ENCODE peak calls at places on chromosomes 3 and 15, in ten cellular contexts. U is IMR-90, S is HepG2, J is heart left ventricle, H is breast epithelium, Y is A549, E is tibial nerve, Q is esophagus squamous epithelium, A is HCT116, R is vagina. X is an unnamed sample.

GRCh38 chr3:46440531-46441294 is 24.0 kb downstream of the LTF start:
- DNase-seq in U (no peak), S (no peak), J (no peak), H (no peak), Y (no peak), E (no peak), Q (no peak), A (no peak), R (no peak), X (no peak)

GRCh38 chr15:70475921-70476320 is 287.4 kb downstream of the UACA start:
- DNase-seq in U (no peak), S (no peak), J (no peak), H (no peak), Y (no peak), E (no peak), Q (no peak), A (no peak), R (no peak), X (no peak)

GRCh38 chr15:57861039-57861638 is 154.6 kb downstream of the POLR2M start:
- DNase-seq in U (peak), S (peak), J (peak), H (no peak), Y (peak), E (no peak), Q (no peak), A (peak), R (no peak), X (no peak)

GRCh38 chr15:43762824-43763223 is 13.9 kb downstream of the ELL3 start:
- DNase-seq in U (peak), S (no peak), J (no peak), H (no peak), Y (no peak), E (no peak), Q (no peak), A (no peak), R (no peak), X (no peak)

GRCh38 chr15:66864086-66864830 is 162.2 kb downstream of the SMAD6 start:
- DNase-seq in U (no peak), S (no peak), J (peak), H (no peak), Y (no peak), E (no peak), Q (no peak), A (no peak), R (peak), X (no peak)

GRCh38 chr3:157089455-157090221 is 70.3 kb downstream of the CCNL1 start:
- DNase-seq in U (peak), S (no peak), J (peak), H (peak), Y (no peak), E (no peak), Q (no peak), A (no peak), R (no peak), X (no peak)

GRCh38 chr3:181838940-181839914 is 127.5 kb downstream of the SOX2 start:
- DNase-seq in U (no peak), S (no peak), J (no peak), H (no peak), Y (no peak), E (no peak), Q (no peak), A (no peak), R (no peak), X (no peak)

GRCh38 chr3:16013563-16013962 is 160.9 kb upstream of the GALNT15 start:
- DNase-seq in U (peak), S (no peak), J (no peak), H (no peak), Y (no peak), E (no peak), Q (no peak), A (no peak), R (no peak), X (no peak)

GRCh38 chr3:182909318-182910040 is 70.9 kb downstream of the DCUN1D1 start:
- DNase-seq in U (no peak), S (no peak), J (no peak), H (no peak), Y (peak), E (no peak), Q (no peak), A (no peak), R (no peak), X (no peak)

GRCh38 chr3:53254810-53255359 is 937 bp downstream of the TKT start:
- DNase-seq in U (peak), S (no peak), J (peak), H (peak), Y (no peak), E (peak), Q (no peak), A (no peak), R (no peak), X (peak)

GRCh38 chr3:142022381-142022780 is 127.0 kb downstream of the TFDP2 start:
- DNase-seq in U (no peak), S (no peak), J (no peak), H (no peak), Y (no peak), E (no peak), Q (no peak), A (no peak), R (no peak), X (no peak)

GRCh38 chr3:114418724-114419543 is 125.1 kb downstream of the TIGIT start:
- DNase-seq in U (peak), S (peak), J (no peak), H (no peak), Y (peak), E (no peak), Q (no peak), A (peak), R (no peak), X (peak)

GRCh38 chr3:142680710-142681109 is 43.1 kb upstream of the TRPC1 start:
- DNase-seq in U (no peak), S (no peak), J (no peak), H (no peak), Y (peak), E (no peak), Q (no peak), A (no peak), R (no peak), X (no peak)

GRCh38 chr3:126135056-126135397 is 45.4 kb downstream of the ALDH1L1 start:
- DNase-seq in U (no peak), S (no peak), J (peak), H (no peak), Y (no peak), E (no peak), Q (no peak), A (no peak), R (no peak), X (no peak)

GRCh38 chr15:62770752-62771151 is 271.8 kb upstream of the TPM1 start:
- DNase-seq in U (peak), S (no peak), J (no peak), H (no peak), Y (no peak), E (no peak), Q (no peak), A (peak), R (no peak), X (peak)

GRCh38 chr3:115792206-115792955 is 169.1 kb downstream of the GAP43 start:
- DNase-seq in U (peak), S (peak), J (no peak), H (no peak), Y (no peak), E (no peak), Q (no peak), A (no peak), R (no peak), X (no peak)

GRCh38 chr3:129228891-129229585 is 20.4 kb upstream of the COPG1 start:
- DNase-seq in U (peak), S (peak), J (peak), H (no peak), Y (no peak), E (no peak), Q (no peak), A (no peak), R (no peak), X (peak)

GRCh38 chr3:146086211-146086610 is 74.8 kb downstream of the PLOD2 start:
- DNase-seq in U (peak), S (no peak), J (no peak), H (no peak), Y (no peak), E (no peak), Q (no peak), A (no peak), R (no peak), X (no peak)

GRCh38 chr3:184459355-184459754 is 79.5 kb downstream of the CHRD start:
- DNase-seq in U (peak), S (no peak), J (no peak), H (no peak), Y (no peak), E (no peak), Q (no peak), A (peak), R (no peak), X (peak)

GRCh38 chr3:59245879-59246501 is 196.2 kb upstream of the CFAP20DC start:
- DNase-seq in U (peak), S (no peak), J (no peak), H (no peak), Y (no peak), E (no peak), Q (no peak), A (no peak), R (no peak), X (peak)

GRCh38 chr3:64408770-64409169 is 183.5 kb upstream of the PRICKLE2 start:
- DNase-seq in U (peak), S (no peak), J (no peak), H (no peak), Y (no peak), E (no peak), Q (no peak), A (no peak), R (no peak), X (no peak)

GRCh38 chr3:10694194-10694593 is 121.8 kb upstream of the SLC6A11 start:
- DNase-seq in U (no peak), S (no peak), J (no peak), H (no peak), Y (no peak), E (no peak), Q (no peak), A (no peak), R (no peak), X (no peak)

GRCh38 chr3:197499427-197499826 is 56.3 kb downstream of the BDH1 start:
- DNase-seq in U (peak), S (peak), J (no peak), H (no peak), Y (peak), E (no peak), Q (no peak), A (peak), R (no peak), X (peak)

GRCh38 chr3:152683521-152683999 is 151.4 kb upstream of the P2RY1 start:
- DNase-seq in U (no peak), S (no peak), J (no peak), H (no peak), Y (no peak), E (no peak), Q (no peak), A (no peak), R (no peak), X (no peak)

GRCh38 chr3:56813656-56813965 is 11.9 kb upstream of the ARHGEF3 start:
- DNase-seq in U (no peak), S (no peak), J (no peak), H (no peak), Y (no peak), E (no peak), Q (no peak), A (no peak), R (no peak), X (no peak)

GRCh38 chr3:71680588-71680987 is 44.6 kb downstream of the EIF4E3 start:
- DNase-seq in U (peak), S (no peak), J (no peak), H (no peak), Y (no peak), E (no peak), Q (no peak), A (no peak), R (no peak), X (peak)

GRCh38 chr3:62375655-62376054 is 2.3 kb upstream of the FEZF2 start:
- DNase-seq in U (no peak), S (no peak), J (no peak), H (no peak), Y (no peak), E (no peak), Q (no peak), A (no peak), R (no peak), X (no peak)

GRCh38 chr3:44892689-44893088 is 18.3 kb downstream of the TGM4 start:
- DNase-seq in U (peak), S (no peak), J (no peak), H (no peak), Y (no peak), E (no peak), Q (no peak), A (no peak), R (no peak), X (no peak)

GRCh38 chr3:44893097-44893496 is 18.7 kb downstream of the TGM4 start:
- DNase-seq in U (peak), S (no peak), J (no peak), H (no peak), Y (no peak), E (no peak), Q (no peak), A (no peak), R (no peak), X (peak)

GRCh38 chr3:44890852-44891251 is 16.4 kb downstream of the TGM4 start:
- DNase-seq in U (no peak), S (no peak), J (no peak), H (no peak), Y (no peak), E (no peak), Q (no peak), A (no peak), R (peak), X (no peak)

GRCh38 chr3:44887101-44887500 is 12.7 kb downstream of the TGM4 start:
- DNase-seq in U (no peak), S (no peak), J (no peak), H (no peak), Y (no peak), E (no peak), Q (no peak), A (no peak), R (no peak), X (no peak)

DNA sequence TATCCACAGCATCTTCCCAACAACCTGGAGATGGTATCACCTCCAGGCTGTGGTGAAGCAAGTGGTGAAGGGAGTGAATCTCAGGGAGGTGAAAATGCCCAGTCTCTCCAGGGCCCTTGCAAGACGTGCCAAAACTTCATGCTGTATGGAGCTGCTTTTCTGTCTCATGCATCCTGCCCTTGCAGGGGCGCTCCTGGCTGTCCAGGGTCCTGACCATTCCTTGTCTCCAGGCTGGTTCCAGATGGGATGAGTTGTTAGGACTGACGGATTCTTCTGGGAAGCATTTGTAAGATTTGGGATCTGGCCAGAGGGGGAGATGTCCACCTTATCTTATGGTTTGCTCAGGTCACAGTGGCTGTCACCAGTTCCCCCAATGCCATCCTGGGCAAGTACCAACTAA is 15.8 kb downstream of the TGM4 start:
- DNase-seq in U (peak), S (no peak), J (no peak), H (no peak), Y (no peak), E (no peak), Q (no peak), A (no peak), R (peak), X (no peak)
- TF ChIP-seq POLR2A in U (no peak), S (no peak), J (no peak), H (no peak), Y (no peak), E (no peak), Q (no peak), A (no peak), R (no peak), X (no peak)

GRCh38 chr3:8442993-8443670 is 58.5 kb upstream of the LMCD1 start:
- DNase-seq in U (no peak), S (no peak), J (no peak), H (no peak), Y (no peak), E (no peak), Q (no peak), A (no peak), R (no peak), X (no peak)

GRCh38 chr3:8445861-8446260 is 55.8 kb upstream of the LMCD1 start:
- DNase-seq in U (peak), S (no peak), J (no peak), H (no peak), Y (no peak), E (no peak), Q (no peak), A (no peak), R (no peak), X (no peak)

GRCh38 chr3:8441969-8442559 is 59.6 kb upstream of the LMCD1 start:
- DNase-seq in U (peak), S (peak), J (no peak), H (no peak), Y (peak), E (no peak), Q (no peak), A (peak), R (no peak), X (peak)

GRCh38 chr3:8444883-8445282 is 56.7 kb upstream of the LMCD1 start:
- DNase-seq in U (no peak), S (no peak), J (no peak), H (no peak), Y (no peak), E (no peak), Q (no peak), A (no peak), R (no peak), X (no peak)

DNA sequence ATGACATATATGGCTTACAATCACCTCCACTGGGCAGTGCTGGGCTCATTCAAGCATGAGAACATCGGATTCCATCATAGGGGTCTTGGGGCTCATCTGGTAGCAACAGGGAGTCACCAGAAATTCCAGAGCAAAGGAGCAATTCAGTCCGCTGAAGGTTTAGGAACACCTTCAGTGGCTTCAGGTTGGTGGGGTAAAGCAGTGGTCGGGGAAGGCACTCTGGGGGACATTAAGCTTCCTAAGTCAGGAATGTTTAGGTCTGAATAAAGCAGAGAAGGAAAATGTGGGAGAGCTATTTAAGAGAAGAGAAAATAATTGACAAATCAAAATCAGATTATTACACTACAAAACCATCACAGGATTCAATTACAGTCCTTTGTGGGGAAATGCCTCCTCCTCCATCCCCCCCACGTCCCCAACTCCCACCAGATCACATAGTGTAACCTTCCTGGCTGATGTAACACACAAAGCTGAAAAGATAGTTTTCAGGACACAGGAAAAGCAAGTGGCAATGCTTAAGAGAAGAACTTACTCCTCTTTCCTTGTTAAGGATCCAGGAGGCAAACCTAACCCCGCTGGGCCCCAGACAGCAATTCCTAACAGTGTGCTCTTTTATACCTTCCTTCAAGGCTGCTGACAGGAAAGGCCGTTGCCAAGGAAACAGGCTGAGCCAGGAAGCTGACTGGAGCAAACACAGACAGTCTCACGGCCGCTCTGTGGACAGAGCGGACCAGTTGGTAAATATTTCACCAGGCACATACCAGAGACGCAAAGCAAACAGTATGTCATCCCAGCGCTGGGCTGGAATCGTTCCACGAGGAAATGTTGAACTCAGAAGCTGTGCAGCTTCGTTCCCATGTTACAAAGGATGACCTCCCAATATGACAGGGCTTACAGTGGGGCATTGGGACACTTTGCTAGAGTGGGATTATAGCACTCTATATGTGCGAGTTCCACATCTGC is 57.5 kb upstream of the LMCD1 start:
- DNase-seq in U (peak), S (peak), J (peak), H (peak), Y (peak), E (peak), Q (peak), A (peak), R (no peak), X (peak)
- TF ChIP-seq POLR2A in U (peak), S (peak), J (no peak), H (no peak), Y (peak), E (no peak), Q (no peak), A (no peak), R (no peak), X (peak)

GRCh38 chr15:75425966-75426500 is 25.5 kb downstream of the SIN3A start:
- DNase-seq in U (no peak), S (no peak), J (no peak), H (no peak), Y (no peak), E (no peak), Q (no peak), A (no peak), R (no peak), X (no peak)
- TF ChIP-seq POLR2A in U (no peak), S (no peak), J (no peak), H (no peak), Y (no peak), E (no peak), Q (no peak), A (no peak), R (no peak), X (no peak)

GRCh38 chr3:189688296-189688695 is 57.1 kb downstream of the TP63 start:
- DNase-seq in U (peak), S (no peak), J (no peak), H (no peak), Y (no peak), E (no peak), Q (no peak), A (no peak), R (no peak), X (no peak)

GRCh38 chr3:189684317-189684716 is 53.1 kb downstream of the TP63 start:
- DNase-seq in U (no peak), S (no peak), J (no peak), H (no peak), Y (no peak), E (no peak), Q (no peak), A (no peak), R (no peak), X (no peak)

GRCh38 chr3:189683576-189684255 is 52.5 kb downstream of the TP63 start:
- DNase-seq in U (no peak), S (no peak), J (no peak), H (no peak), Y (no peak), E (no peak), Q (no peak), A (no peak), R (no peak), X (no peak)

GRCh38 chr3:189687475-189687874 is 56.3 kb downstream of the TP63 start:
- DNase-seq in U (no peak), S (no peak), J (no peak), H (no peak), Y (no peak), E (no peak), Q (no peak), A (no peak), R (no peak), X (no peak)

DNA sequence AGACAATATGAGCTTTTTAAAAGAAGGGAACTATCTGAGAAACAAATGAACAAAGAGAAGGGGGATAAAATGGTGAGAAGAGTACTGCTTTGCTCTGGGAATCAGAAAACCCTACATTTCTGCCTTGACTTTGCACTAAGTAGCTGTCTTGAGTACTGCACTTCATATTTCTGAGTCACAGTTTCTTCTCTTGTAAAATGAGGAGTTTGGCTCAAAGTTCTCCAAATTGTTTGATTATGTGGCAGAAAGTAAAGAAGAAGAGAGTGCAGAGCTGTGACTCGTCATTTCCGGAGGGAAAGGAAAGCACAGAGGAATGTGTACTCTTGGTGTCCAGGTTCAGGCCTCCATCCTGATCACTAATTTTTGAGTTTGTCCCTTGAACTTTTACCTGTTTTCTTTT is 54.7 kb downstream of the TP63 start:
- DNase-seq in U (peak), S (peak), J (no peak), H (no peak), Y (no peak), E (no peak), Q (no peak), A (peak), R (no peak), X (peak)
- TF ChIP-seq POLR2A in U (no peak), S (no peak), J (no peak), H (no peak), Y (no peak), E (no peak), Q (no peak), A (no peak), R (no peak), X (no peak)